ENCODE peak calls at places on chromosomes 1 and 21, in six cellular contexts. One of them, this sample, is unnamed.

GRCh38 chr1:12600880-12601633 is 17.0 kb downstream of the DHRS3 start:
- DNase-seq in stromal cell of bone marrow: no peak
- DNase-seq in lower leg skin: no peak
- DNase-seq in right lobe of liver: no peak
- DNase-seq in AG10803: no peak
- DNase-seq in AG08396: no peak
- DNase-seq in this sample: no peak

GRCh38 chr21:45299864-45300785 is 12.4 kb upstream of the POFUT2 start:
- DNase-seq in AG08396: no peak
- DNase-seq in lower leg skin: no peak
- DNase-seq in stromal cell of bone marrow: no peak
- DNase-seq in right lobe of liver: peak
- DNase-seq in AG10803: peak
- DNase-seq in this sample: peak

GRCh38 chr1:11650331-11650991 is 3.8 kb downstream of the FBXO2 start:
- DNase-seq in AG08396: peak
- DNase-seq in AG10803: peak
- DNase-seq in lower leg skin: no peak
- DNase-seq in right lobe of liver: peak
- DNase-seq in stromal cell of bone marrow: no peak
- DNase-seq in this sample: peak

GRCh38 chr1:155531624-155532023 is 31.0 kb downstream of the ASH1L start:
- DNase-seq in lower leg skin: no peak
- DNase-seq in stromal cell of bone marrow: no peak
- DNase-seq in right lobe of liver: no peak
- DNase-seq in AG08396: no peak
- DNase-seq in AG10803: peak
- DNase-seq in this sample: no peak

GRCh38 chr1:2088434-2088833 is 38.2 kb downstream of the PRKCZ start:
- DNase-seq in lower leg skin: no peak
- DNase-seq in right lobe of liver: no peak
- DNase-seq in AG08396: peak
- DNase-seq in stromal cell of bone marrow: no peak
- DNase-seq in AG10803: peak
- DNase-seq in this sample: peak

GRCh38 chr1:115642168-115643072 is 650 bp downstream of the VANGL1 start:
- DNase-seq in lower leg skin: peak
- DNase-seq in right lobe of liver: peak
- DNase-seq in AG10803: peak
- DNase-seq in stromal cell of bone marrow: no peak
- DNase-seq in AG08396: peak
- DNase-seq in this sample: peak

GRCh38 chr1:3121401-3122215 is 52.6 kb downstream of the PRDM16 start:
- DNase-seq in right lobe of liver: no peak
- DNase-seq in stromal cell of bone marrow: no peak
- DNase-seq in AG08396: no peak
- DNase-seq in lower leg skin: no peak
- DNase-seq in AG10803: no peak
- DNase-seq in this sample: no peak

GRCh38 chr1:215376544-215377264 is 190.4 kb upstream of the KCTD3 start:
- DNase-seq in right lobe of liver: no peak
- DNase-seq in AG10803: peak
- DNase-seq in AG08396: no peak
- DNase-seq in lower leg skin: no peak
- DNase-seq in stromal cell of bone marrow: peak
- DNase-seq in this sample: peak

GRCh38 chr1:40308036-40308727 is 8.9 kb downstream of the COL9A2 start:
- DNase-seq in stromal cell of bone marrow: no peak
- DNase-seq in AG10803: no peak
- DNase-seq in lower leg skin: peak
- DNase-seq in right lobe of liver: no peak
- DNase-seq in AG08396: no peak
- DNase-seq in this sample: no peak

GRCh38 chr1:102178483-102178882 is 181.8 kb upstream of the OLFM3 start:
- DNase-seq in AG10803: no peak
- DNase-seq in stromal cell of bone marrow: no peak
- DNase-seq in right lobe of liver: no peak
- DNase-seq in lower leg skin: no peak
- DNase-seq in AG08396: no peak
- DNase-seq in this sample: no peak

GRCh38 chr1:97651201-97651600 is 269.6 kb downstream of the DPYD start:
- DNase-seq in right lobe of liver: no peak
- DNase-seq in stromal cell of bone marrow: no peak
- DNase-seq in lower leg skin: no peak
- DNase-seq in AG08396: no peak
- DNase-seq in AG10803: no peak
- DNase-seq in this sample: no peak

GRCh38 chr1:117127840-117128239 is 6.3 kb upstream of the TRIM45 start:
- DNase-seq in stromal cell of bone marrow: no peak
- DNase-seq in right lobe of liver: no peak
- DNase-seq in AG10803: peak
- DNase-seq in lower leg skin: no peak
- DNase-seq in AG08396: no peak
- DNase-seq in this sample: no peak

GRCh38 chr1:160446945-160447600 is 46.7 kb downstream of the VANGL2 start:
- DNase-seq in lower leg skin: no peak
- DNase-seq in stromal cell of bone marrow: no peak
- DNase-seq in AG10803: no peak
- DNase-seq in right lobe of liver: no peak
- DNase-seq in AG08396: no peak
- DNase-seq in this sample: no peak

GRCh38 chr1:172449012-172449584 is 5.2 kb upstream of the PIGC start:
- DNase-seq in lower leg skin: no peak
- DNase-seq in AG10803: no peak
- DNase-seq in stromal cell of bone marrow: no peak
- DNase-seq in right lobe of liver: no peak
- DNase-seq in AG08396: no peak
- DNase-seq in this sample: no peak

GRCh38 chr1:102120910-102121309 is 124.2 kb upstream of the OLFM3 start:
- DNase-seq in AG10803: no peak
- DNase-seq in lower leg skin: no peak
- DNase-seq in right lobe of liver: no peak
- DNase-seq in stromal cell of bone marrow: no peak
- DNase-seq in AG08396: no peak
- DNase-seq in this sample: no peak